ENCODE peak calls at places on chromosomes 3 and 15, in four cellular contexts. F, G, J and L are unnamed samples. For H3K36me3 and H3K9me3, the result is how much of the 10 kb centered on the place peaks cover.

GRCh38 chr3:69282191-69282590 is 103.7 kb downstream of the FRMD4B start:
- DNase-seq in F (no peak), G (no peak), J (no peak), L (no peak)

GRCh38 chr3:87370007-87370406 is 93.6 kb upstream of the POU1F1 start:
- DNase-seq in F (no peak), G (no peak), J (no peak), L (no peak)

GRCh38 chr3:102733811-102734574 is 299.2 kb downstream of the ZPLD1 start:
- DNase-seq in F (no peak), G (no peak), J (no peak), L (no peak)

GRCh38 chr3:51992017-51992682 is 3.5 kb downstream of the RPL29 start:
- DNase-seq in F (peak), G (no peak), J (no peak), L (no peak)

GRCh38 chr3:149448331-149448831 is 26.1 kb upstream of the TM4SF4 start:
- DNase-seq in F (no peak), G (no peak), J (no peak), L (no peak)

GRCh38 chr15:98746756-98747155 is 98.4 kb downstream of the IGF1R start:
- DNase-seq in F (no peak), G (no peak), J (no peak), L (no peak)

GRCh38 chr3:100992086-100993033 is 861 bp downstream of the ABI3BP start:
- DNase-seq in F (no peak), G (no peak), J (no peak), L (no peak)

GRCh38 chr3:118734664-118735063 is 300.0 kb downstream of the IGSF11 start:
- DNase-seq in F (no peak), G (no peak), J (no peak), L (no peak)

GRCh38 chr3:10783360-10784346 is 32.4 kb upstream of the SLC6A11 start:
- DNase-seq in F (no peak), G (no peak), J (no peak), L (no peak)

GRCh38 chr3:64158334-64158733 is 66.9 kb downstream of the PRICKLE2 start:
- DNase-seq in F (no peak), G (no peak), J (no peak), L (no peak)

GRCh38 chr15:29050870-29051269 is 165.1 kb downstream of the APBA2 start:
- DNase-seq in F (no peak), G (no peak), J (no peak), L (no peak)

GRCh38 chr15:59528965-59529402 is 82.6 kb upstream of the GCNT3 start:
- DNase-seq in F (peak), G (peak), J (peak), L (peak)

GRCh38 chr3:16069149-16069922 is 105.1 kb upstream of the GALNT15 start:
- DNase-seq in F (no peak), G (no peak), J (no peak), L (no peak)

GRCh38 chr3:50183755-50184154 is 7.7 kb upstream of the GNAT1 start:
- DNase-seq in F (no peak), G (no peak), J (no peak), L (no peak)

GRCh38 chr3:135531996-135532395 is 433.5 kb upstream of the PPP2R3A start:
- DNase-seq in F (no peak), G (no peak), J (no peak), L (no peak)

GRCh38 chr3:134829716-134830115 is 34.7 kb downstream of the EPHB1 start:
- DNase-seq in F (no peak), G (no peak), J (no peak), L (no peak)

GRCh38 chr3:71055602-71056001 is 527.9 kb downstream of the FOXP1 start:
- DNase-seq in F (no peak), G (no peak), J (no peak), L (no peak)

GRCh38 chr3:53084310-53085001 is 38.6 kb upstream of the SFMBT1 start:
- DNase-seq in F (no peak), G (no peak), J (no peak), L (peak)

GRCh38 chr3:16398542-16399126 is 114.9 kb downstream of the RFTN1 start:
- DNase-seq in F (no peak), G (no peak), J (no peak), L (no peak)

GRCh38 chr3:64627042-64627441 is 60.8 kb downstream of the ADAMTS9 start:
- DNase-seq in F (no peak), G (no peak), J (no peak), L (no peak)

GRCh38 chr15:80861776-80862175 is 82.6 kb downstream of the CEMIP start:
- DNase-seq in F (no peak), G (no peak), J (no peak), L (peak)

GRCh38 chr15:42692536-42692935 is 44.4 kb downstream of the CDAN1 start:
- DNase-seq in F (no peak), G (no peak), J (no peak), L (no peak)

GRCh38 chr15:81852826-81853225 is 193.0 kb downstream of the MEX3B start:
- DNase-seq in F (no peak), G (no peak), J (no peak), L (no peak)

GRCh38 chr3:145094355-145094941 is 1066.5 kb downstream of the PLOD2 start:
- DNase-seq in F (no peak), G (no peak), J (no peak), L (no peak)

GRCh38 chr3:107662109-107662477 is 139.3 kb downstream of the BBX start:
- DNase-seq in F (no peak), G (peak), J (no peak), L (peak)

GRCh38 chr3:168081171-168081771 is 14.5 kb downstream of the GOLIM4 start:
- DNase-seq in F (no peak), G (no peak), J (no peak), L (no peak)

GRCh38 chr3:45534580-45535080 is 59.9 kb upstream of the LIMD1 start:
- DNase-seq in F (no peak), G (no peak), J (no peak), L (no peak)

GRCh38 chr15:40286061-40286532 is 3.2 kb upstream of the ANKRD63 start:
- DNase-seq in F (no peak), G (no peak), J (no peak), L (no peak)

GRCh38 chr3:42394579-42395288 is 15.7 kb downstream of the LYZL4 start:
- DNase-seq in F (no peak), G (no peak), J (no peak), L (no peak)

GRCh38 chr3:128278761-128279593 is 125.7 kb downstream of the EEFSEC start:
- DNase-seq in F (peak), G (peak), J (peak), L (peak)

GRCh38 chr15:60859996-60860494 is 369.1 kb downstream of the RORA start:
- DNase-seq in F (no peak), G (no peak), J (no peak), L (no peak)

GRCh38 chr15:45606841-45607240 is 19.7 kb downstream of the BLOC1S6 start:
- DNase-seq in F (no peak), G (no peak), J (no peak), L (no peak)

DNA sequence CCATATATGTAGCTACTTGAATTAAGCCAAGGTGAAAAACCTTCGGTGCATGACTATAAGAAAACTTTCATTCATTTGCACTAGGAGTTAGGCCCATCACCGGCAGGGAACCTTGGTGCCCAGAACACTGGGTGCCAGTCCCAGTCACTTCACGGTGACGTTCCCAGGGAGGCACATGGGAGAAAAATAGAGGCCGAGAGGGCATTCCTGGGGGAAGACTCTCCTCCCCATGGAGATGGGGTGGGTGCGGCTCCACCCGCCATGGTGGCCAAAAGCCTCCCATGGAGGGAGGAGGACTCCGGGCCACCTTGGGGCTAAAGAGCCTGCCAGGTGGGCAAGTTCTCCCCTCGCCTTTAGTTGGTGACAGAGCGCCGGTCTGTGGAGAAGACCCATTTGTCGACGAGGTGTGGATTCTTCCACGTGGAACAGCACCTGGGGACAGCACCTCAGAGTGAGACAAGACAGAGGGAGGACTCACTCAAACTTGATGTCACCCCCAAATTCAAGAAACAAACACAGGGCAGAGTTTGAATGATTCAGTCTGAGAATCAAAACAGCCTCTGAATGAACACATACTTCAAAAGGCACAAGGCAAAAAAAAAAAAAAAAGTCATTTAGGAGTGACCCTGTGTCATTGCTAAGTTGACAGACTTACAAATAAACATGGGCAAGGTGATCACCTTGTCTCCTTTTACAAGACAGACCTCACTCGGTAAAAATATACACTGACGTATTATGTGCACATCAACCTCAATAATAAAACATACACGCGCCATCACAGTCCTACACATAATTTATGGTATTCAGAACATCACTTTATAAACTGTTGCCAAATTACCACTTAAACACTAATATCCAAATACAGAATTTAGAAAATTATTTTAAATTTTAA is 38.6 kb downstream of the ZXDC start:
- DNase-seq in F (no peak), G (no peak), J (no peak), L (no peak)
- H3K36me3 ChIP-seq in F (under half), G (half or more), J (half or more), L (under half)

GRCh38 chr3:172138031-172138538 is 98.7 kb downstream of the FNDC3B start:
- DNase-seq in F (no peak), G (no peak), J (no peak), L (no peak)
- H3K27ac ChIP-seq in F (peak), G (peak), J (peak), L (peak)

DNA sequence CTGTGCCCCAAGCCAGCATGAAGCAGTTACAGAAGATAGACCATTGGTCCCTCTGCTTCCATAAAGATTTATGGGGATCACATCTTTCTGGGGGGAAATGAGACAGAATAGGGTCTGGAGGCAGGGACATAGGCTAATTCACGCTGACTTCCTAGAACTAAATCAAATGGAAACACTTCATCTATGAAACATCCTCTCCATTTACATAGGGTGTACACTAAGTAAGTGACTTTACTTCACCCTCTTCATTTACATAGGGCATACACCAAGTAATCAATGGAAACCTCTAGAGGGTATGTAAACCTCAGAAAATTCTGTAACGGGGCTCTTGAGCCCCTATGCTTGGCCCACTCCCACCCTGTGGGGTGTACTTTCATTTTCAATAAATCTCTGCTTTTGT is 10.1 kb downstream of the LINS1 start:
- DNase-seq in F (no peak), G (no peak), J (no peak), L (no peak)
- H3K9me3 ChIP-seq in F (under half), G (under half), J (under half), L (under half)

GRCh38 chr15:65885668-65886218 is 16.5 kb downstream of the RAB11A start:
- DNase-seq in F (no peak), G (no peak), J (no peak), L (no peak)
- H3K36me3 ChIP-seq in F (under half), G (half or more), J (half or more), L (under half)

GRCh38 chr15:56608140-56608778 is 125.0 kb downstream of the ZNF280D start:
- DNase-seq in F (no peak), G (no peak), J (no peak), L (no peak)
- H3K27ac ChIP-seq in F (no peak), G (no peak), J (no peak), L (no peak)

DNA sequence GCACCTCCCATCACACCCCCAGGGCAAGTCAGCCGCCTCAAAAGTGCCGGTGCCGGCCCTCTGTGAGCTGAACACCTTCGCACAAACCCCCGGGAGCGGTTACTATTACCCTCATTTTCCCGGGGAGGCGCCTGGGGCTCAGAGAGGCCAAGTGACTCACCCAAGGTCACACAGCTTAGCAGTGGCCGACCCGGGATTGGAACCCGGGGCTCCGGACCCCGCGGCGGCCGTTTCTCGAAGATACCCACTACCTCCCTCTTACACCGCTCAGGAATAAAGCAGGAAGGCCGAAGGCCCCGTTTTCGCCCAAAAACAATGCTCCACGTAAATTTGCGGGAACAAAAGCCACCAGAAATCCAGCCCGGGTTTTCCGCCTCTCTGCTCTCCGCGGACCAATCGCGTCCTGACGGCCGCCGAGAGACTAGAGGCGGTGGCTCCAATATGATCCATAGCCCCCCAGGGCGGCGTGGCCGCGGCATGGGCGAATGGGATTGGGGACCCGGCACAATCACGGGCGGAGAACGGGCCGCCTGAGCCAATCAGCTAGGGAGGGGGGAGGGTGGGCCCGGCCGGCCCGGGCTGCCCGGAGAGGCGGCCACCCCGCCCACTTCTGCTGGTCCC is 176.8 kb downstream of the OR4M2 start:
- DNase-seq in F (no peak), G (no peak), J (no peak), L (no peak)
- H3K9me3 ChIP-seq in F (under half), G (under half), J (under half), L (under half)

GRCh38 chr15:34876640-34877039 is 81.3 kb upstream of the ACTC1 start:
- DNase-seq in F (no peak), G (no peak), J (no peak), L (no peak)
- H3K36me3 ChIP-seq in F (under half), G (under half), J (half or more), L (under half)

GRCh38 chr3:161452179-161452578 is 44.4 kb upstream of the OTOL1 start:
- DNase-seq in F (no peak), G (no peak), J (no peak), L (no peak)
- H3K27ac ChIP-seq in F (no peak), G (no peak), J (no peak), L (no peak)

DNA sequence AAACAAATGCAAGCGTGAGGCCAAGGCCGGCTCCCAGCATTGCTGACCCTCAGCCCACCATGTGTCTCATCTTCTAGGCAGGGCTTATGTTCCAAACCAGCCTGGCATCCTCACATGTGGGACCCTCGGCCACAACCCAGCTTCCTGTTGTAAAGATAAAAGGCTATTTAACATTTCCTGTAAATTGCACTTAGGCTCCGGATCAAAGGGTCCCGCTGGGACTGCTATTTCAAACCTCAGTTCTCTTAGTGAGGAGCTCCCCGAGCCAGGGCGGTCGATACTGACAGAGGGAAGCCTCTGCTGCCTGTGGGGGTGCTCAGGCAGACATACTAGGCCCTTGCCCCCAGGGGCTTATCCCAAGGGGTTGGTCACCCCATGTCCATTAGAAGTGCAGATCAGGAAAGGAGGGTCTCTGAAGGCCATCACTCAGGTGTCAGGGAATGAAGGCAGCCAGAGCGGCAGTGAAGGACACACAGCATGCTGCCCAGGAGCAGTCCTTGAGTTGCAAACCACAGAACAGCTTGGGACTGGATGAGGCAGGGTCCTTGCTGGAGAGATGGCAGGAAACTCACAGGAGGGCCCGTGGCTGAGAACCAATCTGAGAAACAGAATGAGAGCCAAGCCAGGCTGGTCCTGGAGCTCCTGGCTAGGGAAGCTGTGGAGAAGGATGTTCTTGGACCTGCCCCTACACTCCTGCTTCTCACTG is 239.9 kb downstream of the TLE3 start:
- DNase-seq in F (no peak), G (no peak), J (no peak), L (no peak)
- H3K9me3 ChIP-seq in F (under half), G (under half), J (under half), L (under half)

GRCh38 chr3:12583280-12583679 is 26.4 kb downstream of the MKRN2 start:
- DNase-seq in F (no peak), G (no peak), J (no peak), L (no peak)
- H3K36me3 ChIP-seq in F (under half), G (half or more), J (half or more), L (under half)